ENCODE peak calls at places on chromosomes 11 and 22, in five cellular contexts. O is Karpas-422, V is ascending aorta, A is transverse colon, E is neuronal stem cell. Q is an unnamed sample. For H3K4me1, the result is how much of the 10 kb centered on the place peaks cover.

GRCh38 chr22:29377979-29378378 is 10.4 kb downstream of the AP1B1 start:
- DNase-seq in O (no peak), V (no peak), E (no peak), A (no peak), Q (no peak)

GRCh38 chr11:96257972-96258951 is 84.7 kb downstream of the MAML2 start:
- DNase-seq in E (no peak), O (no peak), V (no peak), A (no peak), Q (no peak)

GRCh38 chr11:19659529-19659928 is 53.1 kb upstream of the NAV2 start:
- DNase-seq in E (no peak), A (no peak), V (no peak), O (no peak), Q (peak)

GRCh38 chr11:40129276-40129675 is 1330.2 kb downstream of the LRRC4C start:
- DNase-seq in V (no peak), E (peak), O (peak), A (no peak), Q (no peak)

GRCh38 chr11:17541330-17541885 is 2.8 kb downstream of the USH1C start:
- DNase-seq in E (no peak), A (peak), V (no peak), O (no peak), Q (no peak)

GRCh38 chr22:18057568-18058209 is 20.1 kb upstream of the PEX26 start:
- DNase-seq in V (peak), O (peak), E (no peak), A (peak), Q (peak)

GRCh38 chr11:103202048-103202651 is 92.9 kb downstream of the DYNC2H1 start:
- DNase-seq in V (no peak), O (peak), A (no peak), E (peak), Q (peak)

GRCh38 chr11:126194121-126194543 is 17.3 kb downstream of the RPUSD4 start:
- DNase-seq in A (peak), V (no peak), E (peak), O (peak), Q (peak)

GRCh38 chr22:21443057-21443734 is 24.0 kb upstream of the TMEM191C start:
- DNase-seq in O (no peak), V (no peak), E (no peak), A (no peak), Q (no peak)

GRCh38 chr11:3669742-3670183 is 1.4 kb downstream of the CHRNA10 start:
- DNase-seq in O (no peak), A (no peak), V (no peak), E (no peak), Q (no peak)

GRCh38 chr11:130653838-130654601 is 205.6 kb downstream of the ADAMTS15 start:
- DNase-seq in E (no peak), V (no peak), O (no peak), A (peak), Q (no peak)

GRCh38 chr11:85096939-85097338 is 530.2 kb downstream of the DLG2 start:
- DNase-seq in O (no peak), V (no peak), E (no peak), A (no peak), Q (no peak)

GRCh38 chr11:47460571-47461235 is 11.8 kb upstream of the RAPSN start:
- DNase-seq in E (no peak), O (no peak), A (no peak), V (no peak), Q (no peak)

GRCh38 chr11:76598426-76598839 is 72.1 kb downstream of the LRRC32 start:
- DNase-seq in V (no peak), O (peak), E (no peak), A (no peak), Q (peak)

GRCh38 chr11:108693852-108694251 is 29.0 kb downstream of the DDX10 start:
- DNase-seq in E (no peak), A (no peak), V (no peak), O (no peak), Q (peak)

GRCh38 chr11:78744202-78744601 is 169.5 kb upstream of the NARS2 start:
- DNase-seq in E (no peak), A (no peak), V (no peak), O (no peak), Q (no peak)

GRCh38 chr22:43828711-43829447 is 16.8 kb upstream of the EFCAB6 start:
- DNase-seq in O (peak), A (no peak), E (no peak), V (no peak), Q (peak)

GRCh38 chr11:105202844-105203548 is 63.4 kb upstream of the CARD18 start:
- DNase-seq in O (no peak), E (no peak), V (no peak), A (peak), Q (no peak)

GRCh38 chr11:73270855-73271477 is 1.2 kb upstream of the P2RY6 start:
- DNase-seq in A (no peak), V (no peak), E (no peak), O (no peak), Q (no peak)

GRCh38 chr11:16261836-16262644 is 94.3 kb downstream of the SOX6 start:
- DNase-seq in E (no peak), A (no peak), O (no peak), V (no peak), Q (no peak)

GRCh38 chr11:45653277-45653676 is 12.1 kb downstream of the CHST1 start:
- DNase-seq in A (no peak), E (no peak), V (no peak), O (no peak), Q (peak)

GRCh38 chr11:128714881-128715280 is 21.0 kb downstream of the FLI1 start:
- DNase-seq in E (no peak), O (no peak), V (no peak), A (no peak), Q (peak)

GRCh38 chr11:19868871-19869270 is 156.2 kb downstream of the NAV2 start:
- DNase-seq in O (no peak), V (no peak), A (no peak), E (no peak), Q (no peak)

GRCh38 chr11:87081358-87081757 is 43.6 kb downstream of the TMEM135 start:
- DNase-seq in E (no peak), O (no peak), V (no peak), A (no peak), Q (no peak)

GRCh38 chr11:122649133-122649532 is 6.4 kb upstream of the UBASH3B start:
- DNase-seq in E (no peak), A (no peak), O (no peak), V (no peak), Q (no peak)

GRCh38 chr11:6473481-6474422 is at the start of gene TRIM3:
- DNase-seq in A (peak), O (peak), V (peak), E (peak), Q (peak)

GRCh38 chr22:37254867-37255233 is 10.8 kb upstream of the RAC2 start:
- DNase-seq in A (no peak), O (no peak), E (no peak), V (no peak), Q (peak)
- H3K4me1 ChIP-seq in A (under half), O (under half), E (under half), V (under half), Q (under half)

DNA sequence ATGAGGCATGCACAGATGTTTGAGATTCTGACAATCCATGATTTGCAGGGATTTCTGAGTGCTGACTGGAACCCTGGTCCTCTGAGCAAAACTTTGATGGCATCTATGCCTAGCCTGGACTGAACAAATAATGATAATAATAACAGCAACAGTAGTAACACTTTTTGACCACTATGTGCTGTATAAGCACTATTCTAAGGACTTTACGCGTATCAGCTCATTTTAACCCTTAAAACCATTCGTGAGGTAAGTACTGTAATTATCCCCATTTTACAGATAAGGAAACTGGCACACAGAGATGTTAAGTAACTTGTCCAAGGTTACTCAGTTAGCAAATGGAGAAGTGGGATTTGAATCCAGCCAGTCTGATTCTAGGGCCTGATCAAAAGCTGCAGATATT is 168.4 kb downstream of the C11orf91 start:
- DNase-seq in V (no peak), E (no peak), O (no peak), A (no peak), Q (no peak)
- H3K4me1 ChIP-seq in V (under half), E (under half), O (under half), A (under half), Q (under half)

DNA sequence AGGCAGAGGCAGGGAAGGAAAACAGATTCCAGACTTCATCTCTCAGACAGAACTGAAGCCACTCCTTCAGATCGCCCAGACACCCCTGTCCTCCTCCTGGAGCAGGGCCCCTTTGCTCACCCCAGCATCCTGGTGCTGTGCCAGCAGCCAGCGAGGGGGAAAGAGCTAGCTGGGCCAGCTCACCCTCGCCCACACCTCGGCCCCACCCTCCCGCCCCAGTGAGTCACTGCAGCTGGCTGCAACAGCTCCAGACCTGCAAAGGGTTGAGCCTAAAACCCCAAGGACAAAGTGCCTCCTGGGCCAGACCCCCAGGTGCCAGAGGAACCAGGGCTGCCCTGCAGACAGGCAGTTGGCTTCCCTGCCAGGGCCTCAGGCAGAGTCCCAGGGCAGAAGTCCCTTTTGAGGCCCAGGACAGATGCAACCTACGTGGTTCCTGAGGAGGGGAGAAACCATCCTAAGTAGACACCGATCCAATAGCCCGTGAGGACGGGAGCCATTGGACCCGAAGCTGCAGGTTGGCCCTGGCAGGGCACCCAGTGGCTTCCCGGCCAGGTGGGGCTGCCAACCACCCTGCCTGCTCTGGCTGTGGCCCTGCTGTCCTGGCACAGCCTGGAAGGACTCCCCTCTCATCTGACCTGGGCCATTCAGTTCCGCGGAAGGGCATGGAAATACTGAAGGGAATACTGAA is 7.2 kb downstream of the AHNAK start:
- DNase-seq in O (peak), V (no peak), E (no peak), A (peak), Q (peak)
- H3K4me1 ChIP-seq in O (under half), V (under half), E (under half), A (half or more), Q (half or more)

GRCh38 chr22:33898121-33898520 is 22.2 kb downstream of the LARGE1 start:
- DNase-seq in O (no peak), V (no peak), E (no peak), A (no peak), Q (no peak)

GRCh38 chr22:33895444-33895843 is 24.8 kb downstream of the LARGE1 start:
- DNase-seq in V (no peak), O (no peak), A (no peak), E (no peak), Q (no peak)

GRCh38 chr22:33897621-33897910 is 22.7 kb downstream of the LARGE1 start:
- DNase-seq in E (no peak), A (no peak), O (no peak), V (no peak), Q (no peak)

GRCh38 chr22:33896154-33896800 is 24.0 kb downstream of the LARGE1 start:
- DNase-seq in O (no peak), A (no peak), V (no peak), E (no peak), Q (no peak)

GRCh38 chr22:33896801-33897620 is 23.3 kb downstream of the LARGE1 start:
- DNase-seq in A (no peak), V (no peak), E (no peak), O (no peak), Q (no peak)
- H3K4me1 ChIP-seq in A (under half), V (under half), E (under half), O (under half), Q (under half)

GRCh38 chr11:65574963-65575567 is 788 bp upstream of the EHBP1L1 start:
- DNase-seq in E (no peak), O (no peak), A (peak), V (no peak), Q (peak)

GRCh38 chr11:65576232-65576866 is 496 bp downstream of the EHBP1L1 start:
- DNase-seq in V (no peak), E (no peak), A (no peak), O (peak), Q (peak)

GRCh38 chr11:65574147-65574962 is 1.5 kb upstream of the EHBP1L1 start:
- DNase-seq in A (peak), O (peak), V (peak), E (peak), Q (peak)

GRCh38 chr11:65576867-65577755 is 1.3 kb downstream of the EHBP1L1 start:
- DNase-seq in O (peak), E (no peak), A (peak), V (peak), Q (peak)

DNA sequence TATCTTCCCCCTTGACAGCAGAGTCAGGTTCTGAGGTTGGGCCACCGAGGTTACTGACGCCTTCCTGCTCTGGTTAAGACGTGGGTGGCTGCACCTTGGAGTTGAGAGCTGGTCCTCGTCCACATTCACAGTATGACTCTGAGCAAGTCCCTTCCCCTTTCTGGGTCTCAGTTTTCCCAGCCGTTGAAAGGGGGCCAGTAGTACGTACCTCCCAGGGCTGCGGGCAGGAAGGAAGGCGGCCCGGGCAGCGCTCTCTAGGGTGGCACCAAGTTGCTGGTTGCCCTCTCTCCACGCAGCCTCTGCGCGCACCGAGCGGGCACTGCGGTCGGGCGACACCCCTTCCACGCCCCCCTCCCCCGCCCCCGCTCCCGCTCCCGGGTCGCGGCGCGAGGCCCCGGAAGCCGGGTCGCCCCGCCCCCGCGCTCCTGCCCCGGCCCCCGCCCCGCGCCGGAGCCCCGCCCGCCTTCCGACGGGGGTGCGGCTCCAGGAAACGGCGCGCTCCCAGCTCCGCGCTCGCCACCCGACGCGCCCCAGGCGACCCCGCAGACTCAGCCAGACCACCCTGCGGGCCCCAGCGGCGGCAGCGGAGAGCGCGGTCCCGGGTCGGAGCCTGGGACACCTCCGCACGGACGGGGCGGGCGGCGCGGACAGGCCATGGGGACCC is at the start of gene EHBP1L1:
- DNase-seq in E (no peak), V (no peak), A (peak), O (peak), Q (peak)
- H3K4me1 ChIP-seq in E (under half), V (under half), A (half or more), O (half or more), Q (half or more)

GRCh38 chr11:11910541-11910940 is 68.8 kb downstream of the USP47 start:
- DNase-seq in A (no peak), O (no peak), E (no peak), V (no peak), Q (no peak)
- H3K4me1 ChIP-seq in A (under half), O (under half), E (under half), V (under half), Q (under half)

DNA sequence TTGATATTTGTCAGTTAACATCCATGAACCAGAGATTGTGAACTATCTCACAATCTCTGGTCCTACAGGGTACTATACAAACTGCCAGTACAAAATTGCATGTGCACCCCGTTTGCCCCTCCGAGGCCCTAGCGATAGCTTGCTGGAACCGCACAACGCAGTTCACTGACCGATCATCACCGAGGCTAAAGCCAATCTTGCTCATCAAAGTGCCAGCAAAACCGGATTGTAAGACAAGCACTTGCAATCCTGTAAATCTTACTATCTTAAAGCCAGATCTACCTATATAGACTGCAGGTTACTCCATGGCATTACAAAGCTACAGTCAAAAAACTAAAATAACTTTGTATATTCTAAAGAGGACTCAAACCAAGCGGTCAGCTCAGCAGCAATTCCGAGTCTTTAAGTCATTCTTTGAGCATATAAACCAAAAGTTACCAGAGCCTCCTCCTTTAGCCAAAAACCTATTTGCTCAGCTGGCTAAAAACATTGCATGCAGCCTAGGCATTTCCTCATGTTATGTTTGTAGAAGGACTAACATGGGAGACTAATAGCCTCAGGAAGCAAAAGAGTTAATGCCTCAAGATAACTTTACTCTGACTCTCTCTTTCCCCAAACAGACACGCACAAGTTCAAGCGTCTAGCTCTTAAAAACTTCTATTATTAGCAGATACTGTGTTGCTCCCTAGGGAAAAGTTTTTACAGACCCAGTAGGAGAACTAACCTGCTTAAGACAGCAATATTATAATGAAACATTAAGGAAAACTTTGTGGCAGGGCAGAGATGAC is 30.7 kb upstream of the CPT1A start:
- DNase-seq in V (no peak), A (no peak), O (no peak), E (no peak), Q (peak)
- H3K4me1 ChIP-seq in V (under half), A (under half), O (under half), E (under half), Q (under half)

DNA sequence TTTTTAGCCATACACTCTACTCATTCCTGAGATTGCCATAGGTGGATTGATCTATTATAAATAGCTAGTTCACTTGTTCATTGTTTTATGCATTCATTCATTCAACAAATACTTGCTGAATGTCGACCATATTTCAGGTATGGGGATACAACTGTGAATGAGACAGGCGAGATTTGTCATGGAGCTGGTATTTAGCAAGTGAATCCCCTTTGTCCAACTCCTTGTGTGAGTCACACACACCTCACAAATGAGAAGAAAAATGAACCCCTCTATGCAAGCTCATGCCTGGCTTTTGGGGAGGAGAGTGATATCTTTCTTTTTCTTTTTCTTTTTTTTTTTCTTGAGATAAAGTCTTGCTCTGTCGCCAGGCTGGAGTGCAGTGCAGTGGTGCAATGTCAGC is 1.8 kb upstream of the AMPD3 start:
- DNase-seq in E (no peak), O (no peak), V (no peak), A (no peak), Q (no peak)
- H3K4me1 ChIP-seq in E (under half), O (under half), V (under half), A (half or more), Q (under half)